ENCODE peak calls at places on chromosome 21, in four cellular contexts. A is activated T-helper 1 cell treated with Interleukin-2 at 50 U/mL for 16 hours, G is GM06990, Q is HTR-8/SVneo. P is an unnamed sample.

GRCh38 chr21:44653123-44653522 is 1.3 kb downstream of the KRTAP12-4 start:
- DNase-seq in A (no peak), G (no peak), Q (no peak), P (no peak)

GRCh38 chr21:14773777-14774345 is 227.7 kb upstream of the SAMSN1 start:
- DNase-seq in A (peak; percentile 40), G (no peak), Q (peak; percentile 9), P (no peak)

GRCh38 chr21:14356771-14357170 is 26.2 kb downstream of the HSPA13 start:
- DNase-seq in A (no peak), G (no peak), Q (no peak), P (no peak)

GRCh38 chr21:37642493-37642892 is 273.8 kb downstream of the KCNJ6 start:
- DNase-seq in A (no peak), G (no peak), Q (no peak), P (no peak)

GRCh38 chr21:25624511-25624910 is 14.5 kb upstream of the JAM2 start:
- DNase-seq in A (no peak), G (no peak), Q (no peak), P (no peak)

GRCh38 chr21:45136927-45137611 is 62.7 kb downstream of the ADARB1 start:
- DNase-seq in A (peak; percentile 24), G (no peak), Q (peak; percentile 89), P (peak; percentile 28)

GRCh38 chr21:34073749-34074282 is 438 bp downstream of the MRPS6 start:
- DNase-seq in A (peak; percentile 39), G (peak; percentile 65), Q (no peak), P (no peak)

GRCh38 chr21:36516271-36516670 is 36.3 kb upstream of the CLDN14 start:
- DNase-seq in A (no peak), G (no peak), Q (no peak), P (no peak)

GRCh38 chr21:37531402-37532042 is 164.9 kb downstream of the DYRK1A start:
- DNase-seq in A (no peak), G (no peak), Q (no peak), P (no peak)

GRCh38 chr21:42636931-42637601 is 16.4 kb upstream of the PDE9A start:
- DNase-seq in A (no peak), G (no peak), Q (no peak), P (no peak)

GRCh38 chr21:22468893-22469292 is 1470.7 kb downstream of the NCAM2 start:
- DNase-seq in A (no peak), G (no peak), Q (no peak), P (no peak)

GRCh38 chr21:38479641-38480515 is 18.4 kb downstream of the ERG start:
- DNase-seq in A (no peak), G (no peak), Q (no peak), P (no peak)

GRCh38 chr21:35619184-35619583 is 441.1 kb downstream of the SETD4 start:
- DNase-seq in A (no peak), G (no peak), Q (no peak), P (no peak)

GRCh38 chr21:34886554-34887385 is 162.3 kb downstream of the RUNX1 start:
- DNase-seq in A (no peak), G (peak; percentile 59), Q (no peak), P (no peak)

GRCh38 chr21:44737706-44738354 is 26.5 kb upstream of the TSPEAR start:
- DNase-seq in A (no peak), G (no peak), Q (no peak), P (no peak)

GRCh38 chr21:38170283-38170682 is 86.5 kb upstream of the KCNJ15 start:
- DNase-seq in A (no peak), G (no peak), Q (peak; percentile 35), P (peak; percentile 14)

GRCh38 chr21:15682977-15683376 is 46.8 kb upstream of the USP25 start:
- DNase-seq in A (no peak), G (no peak), Q (no peak), P (no peak)

GRCh38 chr21:38773108-38774061 is 32.3 kb upstream of the ETS2 start:
- DNase-seq in A (no peak), G (no peak), Q (peak; percentile 71), P (peak; percentile 26)

GRCh38 chr21:38903578-38904193 is 98.0 kb downstream of the ETS2 start:
- DNase-seq in A (no peak), G (no peak), Q (no peak), P (no peak)

GRCh38 chr21:26433386-26433785 is 139.7 kb downstream of the CYYR1 start:
- DNase-seq in A (no peak), G (no peak), Q (no peak), P (no peak)

GRCh38 chr21:16302851-16303282 is 573.1 kb downstream of the USP25 start:
- DNase-seq in A (no peak), G (no peak), Q (no peak), P (no peak)

GRCh38 chr21:15001113-15001512 is 63.7 kb downstream of the NRIP1 start:
- DNase-seq in A (no peak), G (no peak), Q (no peak), P (no peak)

GRCh38 chr21:33059319-33059894 is 10.5 kb upstream of the OLIG1 start:
- DNase-seq in A (no peak), G (no peak), Q (no peak), P (no peak)

GRCh38 chr21:22019766-22020165 is 1021.6 kb downstream of the NCAM2 start:
- DNase-seq in A (no peak), G (no peak), Q (no peak), P (no peak)

GRCh38 chr21:14405225-14405624 is 22.3 kb upstream of the HSPA13 start:
- DNase-seq in A (no peak), G (no peak), Q (no peak), P (no peak)

GRCh38 chr21:39518055-39518844 is 66.5 kb downstream of the SH3BGR start:
- DNase-seq in A (no peak), G (no peak), Q (peak; percentile 74), P (no peak)

GRCh38 chr21:24110846-24111245 is 1496.4 kb downstream of the MRPL39 start:
- DNase-seq in A (no peak), G (no peak), Q (no peak), P (no peak)

GRCh38 chr21:39114871-39115658 is 68.2 kb downstream of the PSMG1 start:
- DNase-seq in A (no peak), G (no peak), Q (peak; percentile 51), P (peak; percentile 27)

GRCh38 chr21:42299324-42300044 is 15.7 kb downstream of the TFF3 start:
- DNase-seq in A (no peak), G (no peak), Q (no peak), P (no peak)

GRCh38 chr21:34526618-34527290 is 14.7 kb upstream of the KCNE1 start:
- DNase-seq in A (no peak), G (no peak), Q (peak; percentile 94), P (peak; percentile 86)